ENCODE peak calls at places on chromosomes 12 and 14, in four cellular contexts. V, W, T and Y are unnamed samples.

GRCh38 chr12:25376985-25377384 is 126.3 kb upstream of the KRAS start:
- DNase-seq in T (no peak), V (no peak), W (no peak), Y (no peak)

GRCh38 chr14:74907744-74908143 is 15.3 kb downstream of the RPS6KL1 start:
- DNase-seq in T (no peak), W (no peak), V (no peak), Y (no peak)

GRCh38 chr14:23436327-23437141 is 1.1 kb upstream of the MYH7 start:
- DNase-seq in T (no peak), W (no peak), V (no peak), Y (no peak)

GRCh38 chr12:46678441-46678840 is 147.4 kb downstream of the SLC38A4 start:
- DNase-seq in V (no peak), W (no peak), T (no peak), Y (no peak)

GRCh38 chr14:68487805-68488590 is 304.9 kb downstream of the ZFP36L1 start:
- DNase-seq in V (no peak), W (no peak), T (no peak), Y (no peak)

GRCh38 chr12:108798551-108799221 is 58.7 kb downstream of the SSH1 start:
- DNase-seq in T (no peak), W (no peak), V (no peak), Y (no peak)

GRCh38 chr12:70398002-70398401 is 31.9 kb downstream of the KCNMB4 start:
- DNase-seq in W (no peak), T (no peak), V (no peak), Y (no peak)

GRCh38 chr14:57533214-57533613 is 39.6 kb upstream of the CCDC198 start:
- DNase-seq in W (no peak), V (peak; percentile 18), T (no peak), Y (peak; percentile 37)

GRCh38 chr14:72830786-72831583 is 62.9 kb downstream of the DPF3 start:
- DNase-seq in W (no peak), T (no peak), V (no peak), Y (no peak)

GRCh38 chr14:34665785-34666425 is 36.0 kb upstream of the SNX6 start:
- DNase-seq in W (no peak), V (peak; percentile 35), T (no peak), Y (peak; percentile 94)